ENCODE peak calls at places on chromosomes 13 and 19, in eight cellular contexts. V, W, F, S, J, B, M and Y are unnamed samples.

GRCh38 chr13:113815151-113816058 is 48.5 kb downstream of the GAS6 start:
- DNase-seq in V (no peak), W (no peak), F (no peak), S (peak; percentile 49), J (no peak), B (no peak), M (no peak), Y (no peak)

GRCh38 chr13:51995677-51996551 is 15.3 kb downstream of the ATP7B start:
- DNase-seq in V (no peak), W (no peak), F (peak; percentile 17), S (no peak), J (no peak), B (peak; percentile 37), M (no peak), Y (no peak)

GRCh38 chr19:58338825-58339558 is 12.2 kb downstream of the ZSCAN22 start:
- DNase-seq in V (no peak), W (peak; percentile 22), F (peak; percentile 88), S (no peak), J (no peak), B (peak; percentile 19), M (no peak), Y (no peak)

GRCh38 chr19:11324079-11324661 is 15.3 kb downstream of the RAB3D start:
- DNase-seq in V (peak; percentile 50), W (peak; percentile 97), F (peak; percentile 36), S (peak; percentile 73), J (no peak), B (peak; percentile 91), M (peak; percentile 95), Y (peak; percentile 56)

GRCh38 chr19:30388819-30389218 is 16.6 kb downstream of the ZNF536 start:
- DNase-seq in V (no peak), W (no peak), F (no peak), S (no peak), J (no peak), B (no peak), M (no peak), Y (no peak)

GRCh38 chr13:53105881-53106280 is 77.3 kb downstream of the OLFM4 start:
- DNase-seq in V (no peak), W (no peak), F (peak; percentile 33), S (no peak), J (no peak), B (no peak), M (no peak), Y (no peak)

GRCh38 chr19:46729696-46730095 is 12.8 kb upstream of the PRKD2 start:
- DNase-seq in V (no peak), W (no peak), F (no peak), S (no peak), J (no peak), B (no peak), M (no peak), Y (no peak)

GRCh38 chr19:17996826-17997316 is 11.1 kb upstream of the ARRDC2 start:
- DNase-seq in V (peak; percentile 89), W (peak; percentile 76), F (peak; percentile 90), S (peak; percentile 92), J (peak; percentile 19), B (peak; percentile 51), M (peak; percentile 48), Y (peak; percentile 90)

GRCh38 chr19:10074153-10074552 is 12.0 kb upstream of the SHFL start:
- DNase-seq in V (no peak), W (peak; percentile 63), F (no peak), S (peak; percentile 63), J (no peak), B (peak; percentile 27), M (no peak), Y (no peak)

GRCh38 chr13:24023073-24023472 is 125.8 kb upstream of the C1QTNF9B start:
- DNase-seq in V (no peak), W (no peak), F (no peak), S (no peak), J (no peak), B (no peak), M (no peak), Y (no peak)

GRCh38 chr19:1293782-1294621 is 8.3 kb downstream of the EFNA2 start:
- DNase-seq in V (no peak), W (no peak), F (no peak), S (no peak), J (no peak), B (no peak), M (no peak), Y (no peak)